ENCODE peak calls at places on chromosomes 3 and 15, in nine cellular contexts. D is activated CD8-positive, alpha-beta T cell treated with anti-CD3 and anti-CD28 coated beads for 36 hours; V is AG04450; M is heart right ventricle; G is stimulated activated CD8-positive, alpha-beta memory T cell treated with anti-CD3 and anti-CD28 coated beads, Interleukin-2, amount 100 ng/mL, for 48 hours; O is A549; K is nucleus accumbens; W is T-helper 2 cell; P is left colon. R is an unnamed sample.

GRCh38 chr15:64284037-64284436 is 71.9 kb downstream of the CSNK1G1 start:
- DNase-seq in D (no peak), V (no peak), M (no peak), G (no peak), O (no peak), K (no peak), W (no peak), P (no peak), R (no peak)

GRCh38 chr3:159858650-159859049 is 130.0 kb upstream of the IL12A start:
- DNase-seq in D (no peak), V (no peak), M (no peak), G (no peak), O (no peak), K (no peak), W (no peak), P (no peak), R (no peak)

GRCh38 chr15:91867581-91868026 is 14.1 kb downstream of the SLCO3A1 start:
- DNase-seq in D (no peak), V (peak), M (peak), G (no peak), O (peak), K (no peak), W (no peak), P (peak), R (no peak)

GRCh38 chr3:139120336-139120971 is 75.8 kb upstream of the PRR23C start:
- DNase-seq in D (no peak), V (peak), M (no peak), G (no peak), O (no peak), K (no peak), W (no peak), P (no peak), R (no peak)

GRCh38 chr3:43759297-43759782 is 68.6 kb downstream of the ABHD5 start:
- DNase-seq in D (peak), V (no peak), M (no peak), G (no peak), O (peak), K (no peak), W (no peak), P (no peak), R (no peak)

GRCh38 chr3:38353151-38353550 is 6.6 kb downstream of the XYLB start:
- DNase-seq in D (no peak), V (no peak), M (no peak), G (no peak), O (no peak), K (no peak), W (no peak), P (no peak), R (no peak)

GRCh38 chr3:16568115-16568514 is 37.1 kb downstream of the DAZL start:
- DNase-seq in D (no peak), V (no peak), M (no peak), G (no peak), O (no peak), K (no peak), W (no peak), P (no peak), R (no peak)

GRCh38 chr15:32716960-32717289 is 879 bp upstream of the GREM1 start:
- DNase-seq in D (no peak), V (no peak), M (no peak), G (no peak), O (no peak), K (no peak), W (no peak), P (no peak), R (no peak)

GRCh38 chr3:192915724-192916123 is 1.9 kb downstream of the MB21D2 start:
- DNase-seq in D (no peak), V (no peak), M (no peak), G (no peak), O (no peak), K (no peak), W (no peak), P (no peak), R (no peak)

GRCh38 chr15:67781907-67782559 is 43.3 kb upstream of the SKOR1 start:
- DNase-seq in D (no peak), V (no peak), M (no peak), G (no peak), O (no peak), K (no peak), W (no peak), P (no peak), R (no peak)

GRCh38 chr3:59772416-59773408 is 722.9 kb upstream of the CFAP20DC start:
- DNase-seq in D (peak), V (no peak), M (no peak), G (peak), O (no peak), K (no peak), W (no peak), P (no peak), R (peak)

GRCh38 chr3:184568918-184569829 is 7.6 kb downstream of the EPHB3 start:
- DNase-seq in D (peak), V (peak), M (peak), G (no peak), O (no peak), K (peak), W (no peak), P (peak), R (no peak)

GRCh38 chr3:162354343-162354742 is 857.7 kb downstream of the OTOL1 start:
- DNase-seq in D (no peak), V (peak), M (no peak), G (no peak), O (no peak), K (no peak), W (no peak), P (no peak), R (no peak)

GRCh38 chr3:119717520-119717919 is 14.7 kb downstream of the CFAP91 start:
- DNase-seq in D (no peak), V (no peak), M (no peak), G (no peak), O (no peak), K (no peak), W (no peak), P (no peak), R (no peak)

GRCh38 chr15:45586990-45587860 is at the start of gene BLOC1S6:
- DNase-seq in D (peak), V (peak), M (peak), G (peak), O (peak), K (peak), W (peak), P (peak), R (peak)

GRCh38 chr3:45688194-45688881 is 858 bp upstream of the SACM1L start:
- DNase-seq in D (peak), V (no peak), M (no peak), G (no peak), O (peak), K (peak), W (no peak), P (peak), R (no peak)

GRCh38 chr3:112767177-112767576 is 79.5 kb downstream of the CD200R1L start:
- DNase-seq in D (no peak), V (no peak), M (no peak), G (no peak), O (no peak), K (no peak), W (no peak), P (no peak), R (no peak)

GRCh38 chr3:136630911-136631310 is 121.3 kb downstream of the STAG1 start:
- DNase-seq in D (no peak), V (no peak), M (no peak), G (no peak), O (no peak), K (no peak), W (no peak), P (no peak), R (no peak)

GRCh38 chr3:140593766-140594165 is 84.1 kb upstream of the TRIM42 start:
- DNase-seq in D (no peak), V (no peak), M (no peak), G (no peak), O (no peak), K (no peak), W (no peak), P (no peak), R (no peak)

GRCh38 chr3:189040934-189041333 is 130.8 kb upstream of the TPRG1 start:
- DNase-seq in D (no peak), V (no peak), M (no peak), G (no peak), O (no peak), K (no peak), W (no peak), P (no peak), R (no peak)

GRCh38 chr15:48144889-48145288 is 24.1 kb downstream of the SLC24A5 start:
- DNase-seq in D (no peak), V (no peak), M (no peak), G (no peak), O (no peak), K (no peak), W (no peak), P (no peak), R (no peak)

GRCh38 chr3:18401298-18401961 is 23.7 kb downstream of the SATB1 start:
- DNase-seq in D (no peak), V (no peak), M (no peak), G (no peak), O (no peak), K (no peak), W (no peak), P (no peak), R (no peak)

GRCh38 chr3:192275741-192276355 is 451.5 kb downstream of the FGF12 start:
- DNase-seq in D (no peak), V (no peak), M (no peak), G (no peak), O (no peak), K (no peak), W (no peak), P (no peak), R (no peak)

GRCh38 chr3:112377418-112378071 is 44.6 kb downstream of the CD200 start:
- DNase-seq in D (no peak), V (no peak), M (no peak), G (no peak), O (no peak), K (no peak), W (no peak), P (no peak), R (no peak)

GRCh38 chr3:10353661-10354372 is 32.9 kb upstream of the SEC13 start:
- DNase-seq in D (no peak), V (no peak), M (no peak), G (no peak), O (no peak), K (no peak), W (no peak), P (no peak), R (no peak)

GRCh38 chr15:44087578-44088190 is 107.4 kb downstream of the FRMD5 start:
- DNase-seq in D (no peak), V (peak), M (no peak), G (no peak), O (peak), K (no peak), W (no peak), P (no peak), R (no peak)

GRCh38 chr3:63896332-63897034 is 15.7 kb downstream of the SCAANT1 start:
- DNase-seq in D (no peak), V (no peak), M (no peak), G (no peak), O (no peak), K (no peak), W (no peak), P (no peak), R (no peak)

R was measured in T-cell.